ENCODE peak calls at places on chromosome 13, in nine cellular contexts. U, D, Q, L, M, B, Y, Z and R are unnamed samples.

GRCh38 chr13:111855786-111856185 is 211.2 kb upstream of the SOX1 start:
- DNase-seq in U (no peak), D (no peak), Q (no peak), L (no peak), M (no peak), B (no peak), Y (no peak), Z (no peak), R (no peak)

GRCh38 chr13:27830010-27830409 is 37.7 kb downstream of the GSX1 start:
- DNase-seq in U (peak), D (no peak), Q (no peak), L (peak), M (no peak), B (peak), Y (peak), Z (peak), R (peak)

GRCh38 chr13:52969373-52969772 is 59.2 kb upstream of the OLFM4 start:
- DNase-seq in U (no peak), D (no peak), Q (no peak), L (no peak), M (no peak), B (no peak), Y (no peak), Z (no peak), R (no peak)

GRCh38 chr13:48930933-48931332 is 44.8 kb upstream of the FNDC3A start:
- DNase-seq in U (no peak), D (no peak), Q (no peak), L (no peak), M (no peak), B (no peak), Y (no peak), Z (no peak), R (no peak)

GRCh38 chr13:77751513-77752456 is 54.3 kb downstream of the SLAIN1 start:
- DNase-seq in U (peak), D (peak), Q (peak), L (peak), M (no peak), B (peak), Y (no peak), Z (peak), R (peak)

GRCh38 chr13:59337070-59337469 is 826.7 kb downstream of the DIAPH3 start:
- DNase-seq in U (no peak), D (no peak), Q (peak), L (no peak), M (no peak), B (no peak), Y (no peak), Z (no peak), R (no peak)

GRCh38 chr13:29474991-29475390 is 120.5 kb downstream of the SLC7A1 start:
- DNase-seq in U (no peak), D (peak), Q (peak), L (no peak), M (peak), B (no peak), Y (no peak), Z (no peak), R (no peak)

GRCh38 chr13:53138369-53139036 is 109.9 kb downstream of the OLFM4 start:
- DNase-seq in U (no peak), D (no peak), Q (peak), L (no peak), M (peak), B (no peak), Y (no peak), Z (peak), R (no peak)

GRCh38 chr13:100459747-100460146 is 128.8 kb downstream of the GGACT start:
- DNase-seq in U (no peak), D (no peak), Q (no peak), L (no peak), M (no peak), B (no peak), Y (no peak), Z (no peak), R (no peak)

GRCh38 chr13:107275945-107276614 is 708.1 kb upstream of the ARGLU1 start:
- DNase-seq in U (no peak), D (no peak), Q (no peak), L (no peak), M (no peak), B (no peak), Y (no peak), Z (no peak), R (no peak)

GRCh38 chr13:108495686-108496363 is 133.6 kb upstream of the MYO16 start:
- DNase-seq in U (no peak), D (no peak), Q (peak), L (no peak), M (no peak), B (no peak), Y (peak), Z (no peak), R (no peak)

GRCh38 chr13:102033719-102034446 is 368.0 kb downstream of the FGF14 start:
- DNase-seq in U (no peak), D (no peak), Q (no peak), L (no peak), M (no peak), B (no peak), Y (no peak), Z (no peak), R (no peak)

GRCh38 chr13:83975668-83976165 is 93.4 kb upstream of the SLITRK1 start:
- DNase-seq in U (no peak), D (no peak), Q (no peak), L (no peak), M (no peak), B (no peak), Y (no peak), Z (no peak), R (no peak)

GRCh38 chr13:35136585-35136984 is 194.5 kb downstream of the NBEA start:
- DNase-seq in U (no peak), D (no peak), Q (no peak), L (no peak), M (no peak), B (no peak), Y (no peak), Z (no peak), R (no peak)

GRCh38 chr13:100608906-100609305 is 20.3 kb upstream of the GGACT start:
- DNase-seq in U (no peak), D (no peak), Q (peak), L (peak), M (no peak), B (no peak), Y (no peak), Z (no peak), R (peak)

GRCh38 chr13:32889986-32890565 is 126.1 kb upstream of the KL start:
- DNase-seq in U (no peak), D (no peak), Q (no peak), L (no peak), M (no peak), B (peak), Y (no peak), Z (no peak), R (no peak)

GRCh38 chr13:76223565-76223964 is 587.4 kb downstream of the LMO7 start:
- DNase-seq in U (no peak), D (no peak), Q (no peak), L (no peak), M (no peak), B (no peak), Y (no peak), Z (no peak), R (no peak)

GRCh38 chr13:110965038-110965754 is 50.3 kb upstream of the ANKRD10 start:
- DNase-seq in U (no peak), D (no peak), Q (peak), L (peak), M (peak), B (peak), Y (no peak), Z (no peak), R (no peak)

GRCh38 chr13:84358601-84359000 is 476.3 kb upstream of the SLITRK1 start:
- DNase-seq in U (no peak), D (no peak), Q (no peak), L (no peak), M (no peak), B (no peak), Y (no peak), Z (no peak), R (no peak)

GRCh38 chr13:42049454-42049780 is 969 bp downstream of the DGKH start:
- DNase-seq in U (peak), D (no peak), Q (no peak), L (peak), M (no peak), B (no peak), Y (no peak), Z (no peak), R (no peak)

GRCh38 chr13:26412961-26413716 is 144.3 kb upstream of the WASF3 start:
- DNase-seq in U (no peak), D (no peak), Q (no peak), L (no peak), M (no peak), B (no peak), Y (no peak), Z (no peak), R (no peak)

GRCh38 chr13:74794147-74794546 is 659.9 kb upstream of the KLF12 start:
- DNase-seq in U (no peak), D (no peak), Q (no peak), L (no peak), M (no peak), B (no peak), Y (no peak), Z (no peak), R (no peak)

GRCh38 chr13:22789027-22789593 is 391.7 kb upstream of the SGCG start:
- DNase-seq in U (no peak), D (no peak), Q (no peak), L (no peak), M (no peak), B (no peak), Y (no peak), Z (no peak), R (no peak)

GRCh38 chr13:34346626-34347025 is 528.7 kb downstream of the RFC3 start:
- DNase-seq in U (no peak), D (no peak), Q (no peak), L (no peak), M (no peak), B (no peak), Y (no peak), Z (no peak), R (no peak)

GRCh38 chr13:91313103-91313502 is 34.4 kb upstream of the MIR17HG start:
- DNase-seq in U (peak), D (no peak), Q (peak), L (peak), M (no peak), B (peak), Y (no peak), Z (no peak), R (peak)
- TF ChIP-seq CTCF in U (no peak), D (peak), Q (peak), L (peak), M (peak), B (peak), Y (peak), Z (peak), R (peak)

GRCh38 chr13:113209880-113210421 is 538 bp downstream of the CUL4A start:
- DNase-seq in U (peak), D (no peak), Q (peak), L (peak), M (no peak), B (peak), Y (peak), Z (peak), R (peak)
- TF ChIP-seq CTCF in U (no peak), D (no peak), Q (no peak), L (no peak), M (no peak), B (no peak), Y (no peak), Z (no peak), R (no peak)

GRCh38 chr13:62356977-62357376 is 941.3 kb upstream of the PCDH20 start:
- DNase-seq in U (no peak), D (peak), Q (no peak), L (no peak), M (no peak), B (no peak), Y (no peak), Z (no peak), R (no peak)

GRCh38 chr13:62358646-62358932 is 942.9 kb upstream of the PCDH20 start:
- DNase-seq in U (no peak), D (no peak), Q (no peak), L (no peak), M (no peak), B (no peak), Y (no peak), Z (no peak), R (no peak)

GRCh38 chr13:62360609-62361008 is 945.0 kb upstream of the PCDH20 start:
- DNase-seq in U (no peak), D (no peak), Q (no peak), L (no peak), M (no peak), B (no peak), Y (no peak), Z (no peak), R (no peak)

GRCh38 chr13:62357887-62358645 is 942.4 kb upstream of the PCDH20 start:
- DNase-seq in U (peak), D (peak), Q (peak), L (no peak), M (no peak), B (peak), Y (no peak), Z (peak), R (peak)
- TF ChIP-seq CTCF in U (peak), D (peak), Q (peak), L (no peak), M (peak), B (peak), Y (peak), Z (peak), R (peak)

DNA sequence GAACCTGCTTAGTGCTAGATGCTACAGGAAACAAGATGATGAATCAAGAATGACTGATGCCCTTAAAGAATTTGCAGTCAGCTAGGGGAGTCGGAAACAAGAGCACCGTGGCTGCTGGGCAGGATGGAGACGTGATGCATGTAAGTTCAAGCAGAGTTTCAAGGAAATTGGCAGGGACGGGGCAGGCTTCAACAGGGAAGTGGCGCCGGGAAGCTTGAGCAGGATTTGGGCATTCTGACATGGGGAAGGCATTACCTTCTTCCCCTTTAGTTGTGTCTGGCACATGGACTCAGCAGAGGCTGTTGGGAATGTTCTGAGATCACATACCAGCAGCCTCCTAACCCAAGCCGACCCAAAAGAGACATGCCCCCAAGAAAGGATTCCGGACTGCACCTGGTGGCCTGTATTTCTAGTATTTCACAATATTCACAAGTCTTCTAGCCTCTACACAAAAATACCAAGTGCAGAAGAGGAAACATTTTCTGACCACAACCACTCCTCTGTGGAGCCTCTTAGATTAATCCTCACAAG is 138.2 kb downstream of the CRYL1 start:
- DNase-seq in U (no peak), D (peak), Q (no peak), L (no peak), M (no peak), B (peak), Y (no peak), Z (no peak), R (no peak)
- TF ChIP-seq CTCF in U (no peak), D (no peak), Q (no peak), L (no peak), M (no peak), B (no peak), Y (no peak), Z (no peak), R (no peak)

DNA sequence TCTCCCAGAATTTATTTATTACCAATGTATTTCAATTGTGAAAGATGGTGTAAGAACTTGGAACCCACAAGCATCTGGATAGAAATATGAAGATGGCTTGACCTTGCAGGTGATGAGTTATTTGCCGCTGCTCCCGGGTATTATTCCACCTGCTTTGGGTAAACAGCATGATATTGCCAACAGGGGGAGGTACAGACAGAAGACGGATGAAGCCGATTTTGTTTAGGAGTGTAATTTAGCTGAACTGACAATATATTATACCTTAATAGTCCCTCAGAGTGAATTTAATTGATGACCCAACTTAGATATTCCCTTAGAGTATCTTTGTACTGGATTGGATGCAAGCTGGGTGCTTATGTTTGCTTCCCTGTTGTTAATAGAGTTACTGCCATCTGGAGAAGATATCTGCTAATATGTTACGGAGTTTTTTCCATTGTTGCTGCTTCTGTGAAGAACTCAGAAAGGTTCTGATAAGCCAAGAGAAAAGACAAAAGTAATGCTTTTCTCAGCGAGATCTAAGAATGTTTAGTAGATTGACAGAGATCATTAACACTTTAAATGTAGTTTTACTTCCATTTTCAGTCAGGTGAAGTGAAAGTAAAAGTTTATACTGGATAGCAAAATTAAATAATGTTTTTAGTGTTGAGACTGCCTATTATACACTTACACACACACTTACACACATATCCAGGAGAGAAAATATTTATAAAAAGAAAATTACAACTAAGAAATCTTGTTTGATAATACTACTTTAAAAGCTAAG is 2220.8 kb upstream of the PCDH20 start:
- DNase-seq in U (no peak), D (no peak), Q (no peak), L (no peak), M (no peak), B (peak), Y (no peak), Z (peak), R (peak)
- TF ChIP-seq CTCF in U (no peak), D (peak), Q (peak), L (no peak), M (peak), B (peak), Y (no peak), Z (no peak), R (no peak)

GRCh38 chr13:97573011-97573410 is 139.0 kb downstream of the RAP2A start:
- DNase-seq in U (no peak), D (no peak), Q (no peak), L (no peak), M (no peak), B (no peak), Y (no peak), Z (no peak), R (no peak)

GRCh38 chr13:97577026-97577425 is 143.1 kb downstream of the RAP2A start:
- DNase-seq in U (no peak), D (no peak), Q (no peak), L (no peak), M (no peak), B (no peak), Y (no peak), Z (no peak), R (no peak)

DNA sequence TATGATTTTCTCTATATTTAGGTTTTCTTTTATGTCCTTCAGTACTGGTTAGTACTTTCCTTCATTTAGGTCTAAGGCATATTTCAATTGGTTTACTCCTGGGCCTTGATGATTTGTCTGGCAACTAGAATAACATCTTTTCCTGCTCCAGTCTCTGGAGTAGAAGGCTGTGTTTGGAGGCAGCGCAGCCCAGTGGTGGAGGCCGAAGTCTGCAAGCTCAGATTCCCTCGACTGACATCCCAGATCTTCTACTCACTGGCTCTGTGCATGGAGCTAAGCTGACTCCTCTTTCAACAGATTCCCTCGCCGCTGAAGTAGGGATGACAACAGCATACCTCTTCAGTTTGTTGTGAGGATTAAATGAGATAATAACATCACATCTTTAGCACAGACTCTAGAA is 141.0 kb downstream of the RAP2A start:
- DNase-seq in U (peak), D (peak), Q (peak), L (peak), M (no peak), B (peak), Y (no peak), Z (peak), R (peak)
- TF ChIP-seq CTCF in U (peak), D (peak), Q (peak), L (no peak), M (peak), B (peak), Y (no peak), Z (no peak), R (peak)

DNA sequence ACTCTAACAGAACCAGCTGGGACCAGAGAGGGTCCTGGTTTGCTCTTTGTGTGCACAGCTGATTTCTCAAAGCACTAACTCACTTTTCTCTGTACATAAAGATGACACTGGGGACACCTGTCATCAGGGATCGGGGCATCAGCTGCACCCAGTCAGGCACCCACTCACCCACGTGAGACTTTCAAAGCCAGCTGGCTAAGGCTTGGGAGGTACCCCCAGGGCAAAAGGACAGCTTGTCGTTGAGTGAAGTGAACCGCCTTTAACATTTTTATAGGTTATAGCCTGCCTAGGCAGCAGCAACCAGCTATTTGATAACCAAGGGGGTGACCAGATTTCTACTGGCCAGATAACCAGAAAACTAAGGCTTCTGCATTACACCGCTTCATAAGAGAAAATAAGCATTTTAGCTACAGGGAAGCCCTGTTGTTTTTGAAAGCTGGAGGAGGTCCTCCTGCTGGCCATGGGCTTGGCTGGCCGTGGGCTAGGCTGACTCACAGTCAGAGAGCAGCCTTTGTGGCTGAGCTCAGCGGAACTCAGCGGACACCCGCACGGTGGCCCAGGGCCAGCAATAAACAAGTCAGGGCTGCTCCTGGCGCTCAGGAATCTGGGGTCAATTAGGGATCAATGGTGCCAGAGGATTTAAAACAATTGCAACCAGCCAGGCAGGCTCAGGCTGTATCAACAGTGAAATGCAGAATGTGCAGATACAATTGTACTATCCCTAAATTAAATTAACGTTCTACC is 57.1 kb downstream of the ALOX5AP start:
- DNase-seq in U (no peak), D (peak), Q (peak), L (no peak), M (peak), B (peak), Y (peak), Z (peak), R (no peak)
- TF ChIP-seq CTCF in U (no peak), D (peak), Q (peak), L (no peak), M (peak), B (peak), Y (no peak), Z (peak), R (no peak)